ENCODE peak calls at places on chromosome 2, in four cellular contexts. G is MG63, Z is pancreas, S is ovary. T is an unnamed sample. For H3K36me3, the result is how much of the 10 kb centered on the place peaks cover.

GRCh38 chr2:59567115-59567514 is 986.3 kb downstream of the BCL11A start:
- DNase-seq in Z (no peak), G (no peak), S (no peak), T (no peak)

GRCh38 chr2:239689985-239690384 is 289.2 kb upstream of the HDAC4 start:
- DNase-seq in S (no peak), Z (no peak), G (no peak), T (peak)

GRCh38 chr2:191679818-191680600 is 2.1 kb downstream of the NABP1 start:
- DNase-seq in G (no peak), S (no peak), Z (no peak), T (no peak)

GRCh38 chr2:217631091-217631490 is 371.7 kb downstream of the TNS1 start:
- DNase-seq in G (no peak), Z (no peak), S (no peak), T (no peak)

GRCh38 chr2:165293439-165294420 is 54.5 kb downstream of the SCN2A start:
- DNase-seq in S (peak), G (peak), Z (peak), T (no peak)

GRCh38 chr2:143856973-143857372 is 662.9 kb downstream of the ZEB2 start:
- DNase-seq in S (no peak), Z (no peak), G (no peak), T (no peak)

GRCh38 chr2:218985021-218985324 is at the start of gene FEV:
- DNase-seq in Z (no peak), G (no peak), S (no peak), T (no peak)

GRCh38 chr2:234032301-234032856 is 18.1 kb upstream of the SPP2 start:
- DNase-seq in S (no peak), Z (no peak), G (peak), T (no peak)

GRCh38 chr2:122543815-122544214 is 788.4 kb downstream of the TSN start:
- DNase-seq in Z (no peak), S (no peak), G (no peak), T (no peak)

GRCh38 chr2:69538249-69538648 is 101.0 kb upstream of the NFU1 start:
- DNase-seq in S (no peak), Z (no peak), G (no peak), T (no peak)

GRCh38 chr2:168336786-168337388 is 89.5 kb upstream of the STK39 start:
- DNase-seq in S (no peak), G (peak), Z (peak), T (no peak)

GRCh38 chr2:33665039-33665438 is 65.9 kb upstream of the FAM98A start:
- DNase-seq in S (no peak), G (no peak), Z (no peak), T (no peak)

GRCh38 chr2:66888791-66889631 is 454.1 kb downstream of the MEIS1 start:
- DNase-seq in Z (no peak), G (peak), S (no peak), T (no peak)

GRCh38 chr2:144598906-144599305 is 79.0 kb upstream of the ZEB2 start:
- DNase-seq in S (no peak), Z (no peak), G (no peak), T (no peak)

GRCh38 chr2:65675350-65675749 is 243.0 kb upstream of the SPRED2 start:
- DNase-seq in S (no peak), Z (no peak), G (no peak), T (no peak)

GRCh38 chr2:121121661-121122060 is 163.3 kb downstream of the TFCP2L1 start:
- DNase-seq in G (no peak), S (no peak), Z (no peak), T (peak)

GRCh38 chr2:10933700-10934225 is 22.0 kb downstream of the KCNF1 start:
- DNase-seq in G (peak), S (no peak), Z (no peak), T (no peak)

GRCh38 chr2:105177546-105178254 is 63.8 kb upstream of the GPR45 start:
- DNase-seq in S (no peak), G (no peak), Z (no peak), T (no peak)

GRCh38 chr2:5148392-5149085 is 543.6 kb upstream of the SOX11 start:
- DNase-seq in G (no peak), S (no peak), Z (no peak), T (no peak)

GRCh38 chr2:55014962-55015939 is 35.0 kb downstream of the RTN4 start:
- DNase-seq in G (peak), Z (peak), S (no peak), T (no peak)

GRCh38 chr2:72824224-72824842 is 1.5 kb downstream of the EXOC6B start:
- DNase-seq in Z (no peak), G (no peak), S (no peak), T (no peak)

GRCh38 chr2:205783872-205784510 is 101.7 kb downstream of the NRP2 start:
- DNase-seq in G (no peak), S (no peak), Z (no peak), T (no peak)

GRCh38 chr2:116510117-116510671 is 1304.3 kb upstream of the DDX18 start:
- DNase-seq in G (no peak), Z (no peak), S (no peak), T (no peak)

GRCh38 chr2:216696751-216697560 is 1.6 kb upstream of the IGFBP5 start:
- DNase-seq in G (no peak), Z (no peak), S (peak), T (no peak)

GRCh38 chr2:49831698-49832367 is 677.5 kb upstream of the FSHR start:
- DNase-seq in G (no peak), Z (no peak), S (no peak), T (no peak)

GRCh38 chr2:230202430-230203109 is 17.2 kb downstream of the SP110 start:
- DNase-seq in Z (no peak), G (no peak), S (no peak), T (no peak)

GRCh38 chr2:230208576-230208975 is 11.2 kb downstream of the SP110 start:
- DNase-seq in Z (no peak), G (no peak), S (no peak), T (no peak)

GRCh38 chr2:230203110-230203676 is 16.6 kb downstream of the SP110 start:
- DNase-seq in Z (no peak), S (no peak), G (no peak), T (no peak)

GRCh38 chr2:230205721-230206120 is 14.1 kb downstream of the SP110 start:
- DNase-seq in G (no peak), Z (no peak), S (no peak), T (no peak)

GRCh38 chr2:230205034-230205433 is 14.8 kb downstream of the SP110 start:
- DNase-seq in Z (no peak), G (no peak), S (no peak), T (no peak)
- H3K36me3 ChIP-seq in Z (under half), G (under half), S (under half), T (half or more)

DNA sequence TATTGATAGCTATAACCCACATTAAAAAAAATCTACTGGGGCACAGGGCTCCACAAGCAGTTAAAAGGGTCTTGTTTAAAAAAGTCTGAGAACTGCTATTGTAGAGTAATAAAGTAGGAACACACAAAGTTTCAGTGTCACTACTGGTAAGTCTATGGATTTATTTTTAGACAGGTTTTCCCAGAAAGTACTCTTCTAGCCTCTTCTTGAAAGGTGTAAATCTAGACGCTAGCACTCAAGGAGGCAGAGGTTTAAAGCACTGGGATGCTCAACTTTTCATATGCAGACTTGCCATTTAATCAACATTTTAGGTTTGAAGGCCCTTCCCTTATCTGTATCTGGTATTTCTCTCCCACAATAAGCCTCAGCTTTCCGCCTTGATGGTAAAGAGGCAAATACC is 33.4 kb downstream of the FBXO11 start:
- DNase-seq in Z (no peak), S (no peak), G (no peak), T (no peak)
- H3K36me3 ChIP-seq in Z (under half), S (under half), G (under half), T (under half)

GRCh38 chr2:61235716-61236115 is 73.7 kb downstream of the C2orf74 start:
- DNase-seq in S (no peak), G (no peak), Z (no peak), T (no peak)
- H3K36me3 ChIP-seq in S (under half), G (under half), Z (under half), T (half or more)

DNA sequence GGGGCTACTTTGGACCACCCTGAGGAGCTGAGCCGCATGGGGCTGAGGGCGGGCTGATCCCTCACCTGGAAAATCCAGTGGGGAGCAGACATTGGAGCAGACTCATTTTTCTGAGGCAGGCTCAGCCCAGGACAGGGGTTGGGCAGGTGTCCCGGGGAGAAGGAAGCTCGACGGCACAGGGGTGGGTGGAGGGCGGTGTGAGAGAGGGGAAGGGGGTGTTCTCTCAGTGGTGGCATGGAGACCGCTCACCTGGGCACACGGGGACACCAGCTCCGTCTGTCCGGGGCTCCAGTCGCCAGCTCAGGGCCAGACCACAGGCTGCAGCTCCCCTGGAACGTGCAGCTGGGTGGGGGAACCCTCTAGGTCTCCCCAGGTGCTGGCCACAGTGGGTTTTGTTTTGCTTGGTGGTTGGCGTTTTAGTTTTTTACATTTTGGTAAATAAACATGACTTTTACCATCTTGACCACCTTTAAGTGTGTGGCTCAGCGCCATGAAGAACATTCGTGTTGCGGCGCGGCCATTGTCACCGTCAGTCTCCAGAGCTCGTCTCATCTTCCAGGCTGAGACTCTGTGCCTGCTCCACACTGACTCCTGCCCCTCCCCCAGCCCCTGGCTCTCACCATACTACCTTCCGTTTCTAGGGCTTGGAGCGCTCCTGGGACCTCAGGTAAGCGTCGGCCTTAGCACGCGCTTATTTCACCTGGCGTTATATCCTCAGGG is 4.3 kb upstream of the MAB21L4 start:
- DNase-seq in Z (no peak), G (no peak), S (no peak), T (no peak)
- H3K36me3 ChIP-seq in Z (under half), G (under half), S (under half), T (under half)

GRCh38 chr2:43227830-43228280 is 1.4 kb upstream of the ZFP36L2 start:
- DNase-seq in Z (no peak), S (no peak), G (no peak), T (no peak)
- H3K36me3 ChIP-seq in Z (under half), S (under half), G (under half), T (under half)

DNA sequence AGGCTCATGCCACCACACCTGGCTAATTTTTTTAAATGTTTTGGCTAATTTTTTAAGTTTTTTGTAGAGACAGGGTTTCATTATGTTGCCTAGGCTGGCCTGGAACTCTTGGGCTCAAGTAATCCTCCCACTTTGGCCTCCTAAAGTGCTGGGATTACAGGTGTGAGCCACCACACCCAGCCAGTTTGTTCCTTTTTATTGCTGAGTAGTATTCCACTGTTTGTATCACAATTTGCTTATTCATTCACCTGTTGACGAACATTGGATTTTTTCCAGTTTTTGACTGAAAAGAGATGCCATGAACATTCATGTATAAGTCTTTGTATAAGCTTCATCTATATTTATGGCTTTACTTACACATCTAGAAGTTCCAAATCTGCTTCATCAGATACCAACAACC is 5.3 kb downstream of the SOS1 start:
- DNase-seq in Z (no peak), G (no peak), S (no peak), T (no peak)
- H3K36me3 ChIP-seq in Z (under half), G (under half), S (under half), T (under half)

GRCh38 chr2:230735884-230736283 is 23.2 kb downstream of the CAB39 start:
- DNase-seq in S (no peak), Z (no peak), G (no peak), T (no peak)

GRCh38 chr2:230738391-230738811 is 25.8 kb downstream of the CAB39 start:
- DNase-seq in G (no peak), S (no peak), Z (no peak), T (no peak)

GRCh38 chr2:230738924-230739323 is 26.3 kb downstream of the CAB39 start:
- DNase-seq in S (no peak), Z (no peak), G (no peak), T (no peak)

GRCh38 chr2:230737791-230738226 is 25.2 kb downstream of the CAB39 start:
- DNase-seq in S (no peak), G (no peak), Z (no peak), T (no peak)

DNA sequence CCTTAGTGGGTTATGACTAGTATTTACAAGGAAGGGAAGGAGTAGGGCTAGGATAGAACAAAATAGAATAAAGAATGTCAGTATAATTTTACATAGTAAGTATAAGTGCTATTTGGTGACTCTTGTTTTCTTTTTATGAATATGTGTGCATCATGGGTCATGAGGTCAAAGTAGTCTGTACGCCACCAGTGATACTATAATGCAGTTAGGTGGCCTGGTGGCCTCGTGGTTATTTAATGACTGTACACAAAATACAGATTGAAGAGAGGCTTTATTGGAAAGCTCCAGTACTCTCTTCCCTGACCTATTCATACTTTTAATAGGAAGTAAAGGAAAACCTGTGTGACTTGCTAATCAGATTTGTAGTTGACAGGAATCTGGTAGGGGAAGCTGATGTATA is 27.3 kb downstream of the CAB39 start:
- DNase-seq in Z (no peak), G (no peak), S (no peak), T (no peak)
- H3K36me3 ChIP-seq in Z (under half), G (under half), S (under half), T (under half)

T was measured in tibial artery.